ENCODE peak calls at places on chromosome 16, in four cellular contexts. L is GM12878, J is HepG2, M is H1. V is an unnamed sample.

GRCh38 chr16:21613361-21613760 is 14.0 kb downstream of the METTL9 start:
- DNase-seq in J (no peak), M (no peak), L (no peak), V (no peak)

GRCh38 chr16:71461686-71462648 is at the start of gene ZNF23:
- DNase-seq in J (peak), L (peak), M (peak), V (peak)

GRCh38 chr16:82088483-82088882 is 53.4 kb downstream of the HSD17B2 start:
- DNase-seq in M (no peak), L (no peak), J (no peak), V (no peak)

GRCh38 chr16:4373356-4373908 is 1.8 kb downstream of the VASN start:
- DNase-seq in J (no peak), L (no peak), M (no peak), V (no peak)

GRCh38 chr16:52123063-52123839 is 423.7 kb downstream of the TOX3 start:
- DNase-seq in M (no peak), L (no peak), J (no peak), V (no peak)

GRCh38 chr16:4360538-4361021 is 9.5 kb upstream of the PAM16 start:
- DNase-seq in J (no peak), L (no peak), M (no peak), V (no peak)

GRCh38 chr16:85113168-85113733 is 979 bp upstream of the CIBAR2 start:
- DNase-seq in J (no peak), M (no peak), L (no peak), V (no peak)

GRCh38 chr16:24853830-24854229 is 8.1 kb downstream of the SLC5A11 start:
- DNase-seq in L (no peak), M (peak), J (no peak), V (no peak)

GRCh38 chr16:9015489-9015888 is 51.8 kb upstream of the USP7 start:
- DNase-seq in J (peak), M (no peak), L (no peak), V (no peak)

GRCh38 chr16:11669380-11670146 is 1.3 kb downstream of the SNN start:
- DNase-seq in M (no peak), L (peak), J (no peak), V (no peak)

DNA sequence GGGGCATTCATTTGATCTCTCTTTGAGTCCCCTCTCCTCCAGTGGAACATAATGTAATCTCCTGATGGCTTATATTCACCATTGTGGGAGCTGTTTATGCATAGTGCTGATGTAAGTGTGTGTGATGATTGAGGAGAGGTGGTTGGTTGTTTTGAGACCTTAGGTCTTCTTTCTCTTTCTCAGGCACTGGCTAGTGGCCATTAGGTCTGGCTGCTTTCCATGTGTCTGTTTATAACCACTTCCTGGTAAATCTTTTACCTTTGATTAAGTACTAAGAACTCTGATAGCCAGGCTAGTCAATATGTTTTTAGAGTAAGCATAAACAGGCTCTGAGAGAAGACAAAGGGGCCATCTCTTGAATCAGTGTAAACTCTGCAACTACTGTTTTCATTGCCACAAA is 27.9 kb downstream of the VAT1L start:
- DNase-seq in M (no peak), L (no peak), J (no peak), V (no peak)
- TF ChIP-seq SUZ12 in M (no peak), L (no peak), J (no peak), V (no peak)

GRCh38 chr16:77767211-77767610 is 21.2 kb upstream of the VAT1L start:
- DNase-seq in M (no peak), L (no peak), J (no peak), V (no peak)

GRCh38 chr16:77760800-77761199 is 27.6 kb upstream of the VAT1L start:
- DNase-seq in M (no peak), L (no peak), J (no peak), V (no peak)

GRCh38 chr16:77761204-77761603 is 27.2 kb upstream of the VAT1L start:
- DNase-seq in L (no peak), M (no peak), J (no peak), V (no peak)

GRCh38 chr16:77762260-77762659 is 26.1 kb upstream of the VAT1L start:
- DNase-seq in M (no peak), L (no peak), J (peak), V (no peak)

DNA sequence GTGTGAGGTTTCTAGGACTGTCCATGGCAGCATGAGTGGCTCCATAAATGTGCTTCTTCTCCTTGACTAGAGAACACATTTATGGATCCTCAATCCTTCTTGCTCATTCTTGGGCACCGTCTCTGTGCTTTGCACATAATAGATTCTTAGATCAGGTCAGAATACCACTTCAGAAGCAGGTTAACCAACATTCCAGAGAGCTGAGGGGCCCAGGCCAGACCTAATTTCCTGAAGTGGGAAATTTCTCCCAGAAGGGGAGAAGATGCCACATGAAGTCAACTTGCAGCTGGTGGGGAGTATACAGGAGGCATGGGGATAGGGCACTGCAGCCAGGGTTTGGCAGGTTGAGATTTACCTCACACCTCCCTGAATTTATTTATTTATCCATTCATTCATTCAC is 24.4 kb upstream of the VAT1L start:
- DNase-seq in M (no peak), J (no peak), L (no peak), V (no peak)
- TF ChIP-seq SP1 in M (no peak), J (no peak), L (no peak), V (no peak)

GRCh38 chr16:66952430-66953139 is 8.5 kb upstream of the CES3 start:
- DNase-seq in M (no peak), J (no peak), L (no peak), V (no peak)

GRCh38 chr16:66950437-66950836 is 10.6 kb upstream of the CES3 start:
- DNase-seq in L (no peak), M (no peak), J (no peak), V (no peak)

GRCh38 chr16:66953462-66954096 is 7.5 kb upstream of the CES3 start:
- DNase-seq in J (no peak), M (no peak), L (no peak), V (no peak)

GRCh38 chr16:66950971-66951790 is 9.9 kb upstream of the CES3 start:
- DNase-seq in M (no peak), L (no peak), J (no peak), V (no peak)

DNA sequence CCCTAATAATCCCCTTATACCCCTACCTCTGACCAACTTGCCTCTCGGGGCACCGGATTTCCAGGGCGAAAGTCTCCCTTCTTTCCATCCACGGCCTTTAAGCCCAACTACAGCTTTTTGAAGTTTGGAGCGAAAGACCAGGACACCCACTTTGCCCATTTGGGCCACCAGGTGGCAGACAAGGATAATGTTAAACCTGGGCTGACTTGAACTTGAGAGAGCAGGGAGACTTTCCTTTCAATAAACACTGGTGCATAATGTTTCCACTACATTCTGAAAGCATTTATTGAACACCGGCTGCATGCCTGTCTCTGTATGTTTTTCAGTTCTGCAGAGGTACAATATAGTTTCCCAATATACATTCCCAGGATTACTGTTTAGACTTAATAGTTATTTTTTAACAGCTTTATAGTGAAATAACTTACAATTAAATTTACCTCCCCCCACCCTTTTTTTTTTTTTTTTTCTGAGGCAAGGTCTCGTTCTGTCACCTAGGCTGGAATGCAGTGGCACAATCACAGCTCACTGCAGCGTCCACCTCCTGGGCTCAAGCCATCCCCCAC is 6.9 kb upstream of the CES3 start:
- DNase-seq in J (peak), M (peak), L (peak), V (peak)
- TF ChIP-seq SUZ12 in J (no peak), M (no peak), L (no peak), V (no peak)

GRCh38 chr16:46558018-46558417 is 63.2 kb downstream of the SHCBP1 start:
- DNase-seq in L (no peak), M (no peak), J (no peak), V (no peak)
- TF ChIP-seq SP1 in L (no peak), M (no peak), J (no peak), V (no peak)

GRCh38 chr16:879986-880385 is 79.5 kb upstream of the GNG13 start:
- DNase-seq in L (no peak), J (no peak), M (no peak), V (no peak)
- TF ChIP-seq SUZ12 in L (no peak), J (no peak), M (no peak), V (no peak)

DNA sequence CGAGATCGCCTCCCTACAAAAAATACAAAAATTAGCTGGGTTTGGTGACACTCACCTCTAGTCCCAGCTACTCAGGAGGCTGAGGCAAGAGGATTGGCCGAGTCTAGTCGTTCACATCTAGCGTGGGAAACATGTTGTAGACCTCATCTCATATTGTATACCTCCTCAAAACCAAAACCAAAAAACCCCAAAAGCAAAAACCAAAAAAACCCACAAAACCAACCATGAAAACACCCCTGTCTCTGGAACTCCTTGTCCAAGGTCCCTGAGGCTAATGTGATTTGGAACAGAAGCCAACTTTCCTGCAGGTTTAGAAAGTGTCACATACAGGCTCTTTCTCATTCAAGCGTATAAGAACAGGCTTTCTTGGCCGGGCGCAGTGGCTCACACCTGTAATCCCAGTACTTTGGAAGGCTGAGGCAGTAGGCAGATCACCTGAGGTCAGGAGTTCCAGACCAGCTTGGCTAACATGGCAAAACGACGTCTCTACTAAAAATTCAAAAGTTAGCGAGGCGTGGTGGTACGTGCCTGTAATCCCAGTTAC is 29.0 kb downstream of the RAB11FIP3 start:
- DNase-seq in M (no peak), J (no peak), L (no peak), V (no peak)
- TF ChIP-seq SP1 in M (no peak), J (no peak), L (no peak), V (no peak)

GRCh38 chr16:1871974-1872635 is at the start of gene MEIOB:
- DNase-seq in J (no peak), M (peak), L (no peak), V (no peak)
- TF ChIP-seq SUZ12 in J (no peak), M (no peak), L (no peak), V (no peak)

DNA sequence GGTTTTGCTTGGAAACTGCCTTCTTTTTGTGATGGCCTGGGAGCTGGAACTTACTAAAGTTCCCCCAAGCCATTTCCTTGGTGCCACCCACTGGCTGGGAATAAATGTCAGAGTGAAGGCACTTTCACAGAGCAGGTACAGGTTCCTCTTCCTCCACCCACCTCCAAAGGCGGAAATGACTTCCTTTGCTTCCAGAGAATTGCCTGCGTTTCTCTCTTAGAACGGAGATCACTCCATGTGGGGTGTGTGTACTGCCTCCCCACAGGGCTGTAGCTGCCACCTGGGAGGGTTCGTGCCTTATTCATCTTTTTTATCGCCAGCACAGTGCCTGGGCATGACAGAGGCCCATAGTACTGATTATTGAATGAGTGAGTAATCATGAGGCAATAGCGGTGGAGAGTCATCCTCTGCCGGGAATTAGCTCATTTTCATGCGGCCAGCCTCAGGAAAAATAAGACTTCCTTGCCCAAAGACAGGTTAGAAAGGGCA is 32.2 kb upstream of the HAS3 start:
- DNase-seq in J (peak), L (no peak), M (no peak), V (no peak)
- TF ChIP-seq SP1 in J (no peak), L (no peak), M (no peak), V (no peak)

DNA sequence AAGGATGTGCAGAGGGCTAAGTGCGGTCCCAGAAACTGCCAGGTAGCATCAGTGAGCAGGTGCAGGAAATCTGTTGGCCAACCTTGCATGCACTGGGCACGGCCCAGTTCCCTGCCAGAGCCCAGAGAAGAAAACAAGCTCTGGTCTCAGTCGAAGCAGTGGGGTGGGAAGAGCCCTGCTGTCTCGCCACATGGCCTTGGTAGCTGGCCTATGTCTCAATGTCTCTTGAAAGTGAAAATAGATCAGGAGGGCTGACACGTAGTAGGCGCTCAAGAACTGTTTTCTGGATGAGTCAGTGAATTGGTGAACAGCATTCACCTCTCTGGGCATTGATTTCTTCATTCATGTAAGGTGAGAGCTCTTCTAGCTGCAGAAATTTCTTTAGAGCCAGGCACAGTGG is 90.4 kb downstream of the MARF1 start:
- DNase-seq in J (no peak), M (no peak), L (no peak), V (no peak)
- TF ChIP-seq SUZ12 in J (no peak), M (no peak), L (no peak), V (no peak)

V was measured in HEK293T.